ENCODE peak calls at places on chromosomes 3 and 15, in four cellular contexts. C, Q, B and M are unnamed samples.

GRCh38 chr15:69744421-69745162 is 292.0 kb downstream of the RPLP1 start:
- DNase-seq in C (no peak), Q (no peak), B (no peak), M (no peak)

GRCh38 chr3:192869131-192870027 is 48.3 kb downstream of the MB21D2 start:
- DNase-seq in C (no peak), Q (no peak), B (no peak), M (peak)

GRCh38 chr3:45182915-45183881 is 37.0 kb upstream of the CDCP1 start:
- DNase-seq in C (peak), Q (peak), B (no peak), M (peak)

GRCh38 chr3:161475905-161476304 is 20.7 kb upstream of the OTOL1 start:
- DNase-seq in C (peak), Q (peak), B (no peak), M (peak)

GRCh38 chr3:136266468-136266867 is 16.3 kb downstream of the PCCB start:
- DNase-seq in C (peak), Q (peak), B (no peak), M (peak)

GRCh38 chr3:39808467-39809180 is 785 bp upstream of the MYRIP start:
- DNase-seq in C (peak), Q (no peak), B (no peak), M (no peak)

GRCh38 chr3:177777699-177778098 is 580.4 kb upstream of the TBL1XR1 start:
- DNase-seq in C (peak), Q (peak), B (no peak), M (peak)

GRCh38 chr3:112351823-112352222 is 18.9 kb downstream of the CD200 start:
- DNase-seq in C (no peak), Q (no peak), B (no peak), M (no peak)

GRCh38 chr15:90301901-90302300 is 36.4 kb downstream of the NGRN start:
- DNase-seq in C (peak), Q (no peak), B (no peak), M (no peak)

GRCh38 chr15:63135281-63135680 is 13.6 kb downstream of the LACTB start:
- DNase-seq in C (no peak), Q (no peak), B (no peak), M (peak)

GRCh38 chr3:56795807-56796185 is 6.0 kb downstream of the ARHGEF3 start:
- DNase-seq in C (no peak), Q (no peak), B (no peak), M (no peak)

GRCh38 chr3:5092018-5092417 is 30.1 kb upstream of the ARL8B start:
- DNase-seq in C (peak), Q (no peak), B (no peak), M (no peak)

GRCh38 chr15:61639491-61639890 is 410.4 kb upstream of the RORA start:
- DNase-seq in C (no peak), Q (no peak), B (no peak), M (no peak)

GRCh38 chr3:44045476-44046275 is 196.0 kb upstream of the TOPAZ1 start:
- DNase-seq in C (no peak), Q (no peak), B (no peak), M (no peak)

GRCh38 chr3:50483374-50483773 is 20.1 kb downstream of the CACNA2D2 start:
- DNase-seq in C (no peak), Q (no peak), B (no peak), M (no peak)

GRCh38 chr15:33211409-33211808 is 16.9 kb upstream of the FMN1 start:
- DNase-seq in C (no peak), Q (no peak), B (no peak), M (no peak)

GRCh38 chr15:68819451-68820204 is 1.1 kb downstream of the ANP32A start:
- DNase-seq in C (peak), Q (peak), B (no peak), M (peak)

GRCh38 chr3:9826815-9827574 is 16.8 kb downstream of the RPUSD3 start:
- DNase-seq in C (peak), Q (peak), B (no peak), M (no peak)

GRCh38 chr15:66830358-66830757 is 128.3 kb downstream of the SMAD6 start:
- DNase-seq in C (no peak), Q (no peak), B (no peak), M (peak)

GRCh38 chr3:14532691-14533456 is 7.3 kb downstream of the GRIP2 start:
- DNase-seq in C (peak), Q (no peak), B (peak), M (no peak)

GRCh38 chr15:40493089-40493840 is 22.5 kb downstream of the CHST14 start:
- DNase-seq in C (no peak), Q (no peak), B (no peak), M (no peak)

GRCh38 chr3:69273895-69274294 is 112.0 kb downstream of the FRMD4B start:
- DNase-seq in C (no peak), Q (no peak), B (no peak), M (no peak)

GRCh38 chr15:38609097-38609738 is 44.6 kb upstream of the RASGRP1 start:
- DNase-seq in C (no peak), Q (no peak), B (no peak), M (no peak)

GRCh38 chr15:38613085-38613484 is 48.5 kb upstream of the RASGRP1 start:
- DNase-seq in C (no peak), Q (no peak), B (no peak), M (no peak)

GRCh38 chr15:38612159-38612863 is 47.7 kb upstream of the RASGRP1 start:
- DNase-seq in C (no peak), Q (no peak), B (no peak), M (no peak)

GRCh38 chr15:38610748-38611147 is 46.1 kb upstream of the RASGRP1 start:
- DNase-seq in C (no peak), Q (no peak), B (no peak), M (no peak)

GRCh38 chr15:38611228-38611627 is 46.6 kb upstream of the RASGRP1 start:
- DNase-seq in C (no peak), Q (no peak), B (no peak), M (no peak)
- TF ChIP-seq MAFK in C (no peak), Q (no peak), B (no peak), M (no peak)

DNA sequence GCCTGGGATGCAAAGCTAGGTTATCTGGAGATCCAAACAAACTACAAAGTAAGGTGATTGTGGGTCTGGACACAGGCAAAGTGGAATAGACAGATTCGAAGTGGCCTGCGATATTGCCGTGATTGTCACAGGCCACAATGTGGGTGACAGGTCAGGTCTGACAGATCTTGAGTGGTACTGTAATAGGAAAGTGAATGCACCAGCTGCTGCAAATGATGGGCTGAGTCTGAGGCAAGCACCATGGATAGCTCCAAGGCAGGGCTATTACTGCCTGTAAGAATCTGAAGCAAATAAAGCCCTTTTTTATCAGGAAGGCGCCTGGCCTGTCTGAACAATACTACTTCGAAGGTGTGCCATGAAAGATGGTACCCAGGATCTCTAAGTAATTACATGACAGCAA is 10.0 kb downstream of the ARMC8 start:
- DNase-seq in C (no peak), Q (no peak), B (no peak), M (peak)
- TF ChIP-seq MAFK in C (no peak), Q (no peak), B (no peak), M (no peak)

DNA sequence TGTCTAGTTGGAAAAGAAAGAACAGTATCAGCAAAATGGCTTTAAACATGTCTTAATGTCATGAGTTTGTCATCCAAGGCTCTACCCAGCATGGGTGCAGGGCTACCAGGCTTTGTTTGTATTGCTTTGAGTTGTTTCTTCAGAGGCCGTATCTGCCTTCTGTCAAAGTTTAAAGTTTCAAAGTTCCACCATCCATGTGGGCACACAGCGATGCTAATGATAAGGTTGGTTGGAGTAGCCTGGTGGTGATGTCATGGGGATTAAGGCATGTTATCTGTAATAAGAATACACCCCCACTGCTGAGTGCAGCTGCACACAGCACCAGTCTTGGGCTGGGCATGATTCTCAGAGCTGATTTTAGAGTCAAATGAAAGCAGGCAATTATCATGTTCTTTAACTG is 71.9 kb upstream of the LRTM1 start:
- DNase-seq in C (no peak), Q (no peak), B (no peak), M (peak)
- TF ChIP-seq MAFK in C (no peak), Q (no peak), B (no peak), M (peak)

GRCh38 chr15:77455696-77456293 is 35.1 kb downstream of the HMG20A start:
- DNase-seq in C (no peak), Q (no peak), B (no peak), M (peak)
- TF ChIP-seq MAFK in C (no peak), Q (no peak), B (no peak), M (no peak)

DNA sequence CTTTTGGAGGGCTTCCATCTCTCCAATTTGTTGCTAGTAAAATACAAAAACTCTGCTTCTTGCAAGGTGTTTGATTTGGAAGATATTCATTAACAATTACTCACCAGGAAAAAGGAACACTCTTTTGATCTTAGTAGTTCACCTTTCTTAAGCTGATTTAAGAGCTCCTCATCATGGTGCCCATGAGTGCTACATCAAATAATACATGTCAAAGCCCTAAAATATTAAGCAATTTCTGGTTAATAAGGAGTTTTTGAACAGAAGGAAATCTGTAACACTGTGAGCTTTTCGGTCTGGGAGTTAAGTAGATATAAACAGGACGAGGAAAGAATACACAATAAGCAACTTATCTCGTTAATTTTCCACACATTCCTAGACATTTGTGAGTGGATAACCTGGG is 83.9 kb upstream of the DCBLD2 start:
- DNase-seq in C (no peak), Q (no peak), B (no peak), M (no peak)
- TF ChIP-seq MAFK in C (no peak), Q (no peak), B (no peak), M (no peak)